ENCODE peak calls at places on chromosome 11, in six cellular contexts. C is BJ; N is mucosa of descending colon; D is CD8-positive, alpha-beta memory T cell; U is activated naive CD8-positive, alpha-beta T cell treated with anti-CD3 and anti-CD28 coated beads, Interleukin-2, amount 50 U/mL, for 24 hours; E is NCI-H2227 treated with DMSO at 0.1 percent for 48 hours. F is an unnamed sample.
A peak's percentile ranks its signal among the peaks of the same experiment; 100 is the strongest.

GRCh38 chr11:64342869-64343739 is 3.1 kb downstream of the CCDC88B start:
- DNase-seq in C (no peak), N (peak; percentile 73), D (no peak), U (no peak), E (no peak), F (no peak)

GRCh38 chr11:103433380-103433779 is 324.2 kb downstream of the DYNC2H1 start:
- DNase-seq in C (peak; percentile 68), N (no peak), D (no peak), U (no peak), E (no peak), F (peak; percentile 74)

GRCh38 chr11:66363805-66364535 is 7.6 kb downstream of the SLC29A2 start:
- DNase-seq in C (no peak), N (peak; percentile 70), D (peak; percentile 71), U (peak; percentile 88), E (no peak), F (no peak)

GRCh38 chr11:13984616-13985474 is 22.3 kb downstream of the SPON1 start:
- DNase-seq in C (peak; percentile 75), N (no peak), D (no peak), U (no peak), E (no peak), F (peak; percentile 73)

GRCh38 chr11:121800704-121801516 is 315.1 kb downstream of the BLID start:
- DNase-seq in C (no peak), N (no peak), D (no peak), U (no peak), E (no peak), F (peak; percentile 67)

GRCh38 chr11:89625171-89625570 is 84.9 kb upstream of the TRIM77 start:
- DNase-seq in C (no peak), N (no peak), D (no peak), U (no peak), E (no peak), F (no peak)

GRCh38 chr11:40178470-40178869 is 1281.0 kb downstream of the LRRC4C start:
- DNase-seq in C (no peak), N (no peak), D (no peak), U (no peak), E (no peak), F (no peak)

GRCh38 chr11:113189909-113190667 is 124.3 kb upstream of the TTC12 start:
- DNase-seq in C (peak; percentile 90), N (no peak), D (no peak), U (no peak), E (no peak), F (peak; percentile 63)

GRCh38 chr11:129458756-129459535 is 83.3 kb downstream of the BARX2 start:
- DNase-seq in C (no peak), N (peak; percentile 65), D (no peak), U (no peak), E (no peak), F (no peak)

GRCh38 chr11:37972691-37973090 is 1374.7 kb upstream of the RAG2 start:
- DNase-seq in C (no peak), N (no peak), D (no peak), U (no peak), E (no peak), F (no peak)

GRCh38 chr11:116412118-116412889 is 360.5 kb downstream of the BUD13 start:
- DNase-seq in C (no peak), N (no peak), D (no peak), U (no peak), E (no peak), F (peak; percentile 6)

GRCh38 chr11:86214710-86215109 is 29.8 kb upstream of the EED start:
- DNase-seq in C (no peak), N (no peak), D (no peak), U (peak; percentile 85), E (no peak), F (no peak)

GRCh38 chr11:126510621-126511370 is 155.3 kb downstream of the ST3GAL4 start:
- DNase-seq in C (no peak), N (no peak), D (peak; percentile 5), U (no peak), E (no peak), F (peak; percentile 5)

GRCh38 chr11:118295834-118296454 is 8.6 kb upstream of the CD3E start:
- DNase-seq in C (no peak), N (no peak), D (peak; percentile 68), U (peak; percentile 36), E (no peak), F (peak; percentile 6)

GRCh38 chr11:119166368-119167076 is 2.0 kb upstream of the NLRX1 start:
- DNase-seq in C (no peak), N (no peak), D (no peak), U (no peak), E (no peak), F (peak; percentile 28)

GRCh38 chr11:114026355-114026754 is 33.2 kb upstream of the ZBTB16 start:
- DNase-seq in C (no peak), N (no peak), D (peak; percentile 58), U (peak; percentile 15), E (no peak), F (peak; percentile 37)

GRCh38 chr11:100683107-100683506 is 4.0 kb upstream of the ARHGAP42 start:
- DNase-seq in C (no peak), N (no peak), D (no peak), U (no peak), E (no peak), F (no peak)

GRCh38 chr11:35111171-35112055 is 27.6 kb upstream of the CD44 start:
- DNase-seq in C (peak; percentile 69), N (no peak), D (no peak), U (no peak), E (no peak), F (peak; percentile 93)

GRCh38 chr11:122746050-122746478 is 90.5 kb downstream of the UBASH3B start:
- DNase-seq in C (no peak), N (no peak), D (peak; percentile 74), U (peak; percentile 63), E (no peak), F (no peak)

GRCh38 chr11:69830086-69830485 is 10.9 kb upstream of the FGF3 start:
- DNase-seq in C (no peak), N (no peak), D (peak; percentile 7), U (no peak), E (no peak), F (no peak)

GRCh38 chr11:121497176-121497995 is 44.6 kb upstream of the SORL1-AS1 start:
- DNase-seq in C (no peak), N (no peak), D (no peak), U (no peak), E (no peak), F (no peak)

GRCh38 chr11:47216141-47216798 is 1.5 kb downstream of the DDB2 start:
- DNase-seq in C (peak; percentile 59), N (peak; percentile 76), D (peak; percentile 62), U (peak; percentile 75), E (no peak), F (peak; percentile 88)

GRCh38 chr11:68942751-68943271 is 38.0 kb downstream of the MRGPRD start:
- DNase-seq in C (no peak), N (no peak), D (no peak), U (no peak), E (no peak), F (peak; percentile 27)

GRCh38 chr11:69771466-69771865 is 3.7 kb downstream of the FGF4 start:
- DNase-seq in C (no peak), N (no peak), D (no peak), U (no peak), E (no peak), F (no peak)

GRCh38 chr11:69876013-69876412 is 56.8 kb upstream of the FGF3 start:
- DNase-seq in C (no peak), N (no peak), D (no peak), U (no peak), E (no peak), F (no peak)

GRCh38 chr11:15835705-15836411 is 520.5 kb downstream of the SOX6 start:
- DNase-seq in C (no peak), N (no peak), D (no peak), U (no peak), E (no peak), F (no peak)

GRCh38 chr11:114625294-114625693 is 29.7 kb upstream of the NXPE4 start:
- DNase-seq in C (no peak), N (no peak), D (no peak), U (no peak), E (no peak), F (no peak)

GRCh38 chr11:121415861-121416260 is 36.3 kb upstream of the SORL1 start:
- DNase-seq in C (no peak), N (no peak), D (no peak), U (no peak), E (no peak), F (no peak)

GRCh38 chr11:133350045-133350444 is 182.3 kb downstream of the OPCML start:
- DNase-seq in C (no peak), N (no peak), D (no peak), U (no peak), E (no peak), F (no peak)

GRCh38 chr11:29009426-29009825 is 901.2 kb downstream of the METTL15 start:
- DNase-seq in C (peak; percentile 46), N (no peak), D (no peak), U (no peak), E (no peak), F (peak; percentile 5)

GRCh38 chr11:134905966-134906955 is 494.2 kb upstream of the B3GAT1 start:
- DNase-seq in C (no peak), N (no peak), D (no peak), U (no peak), E (no peak), F (no peak)

GRCh38 chr11:132910016-132910760 is 622.1 kb downstream of the OPCML start:
- DNase-seq in C (no peak), N (no peak), D (no peak), U (no peak), E (peak; percentile 24), F (no peak)

GRCh38 chr11:9759519-9760179 is 95.8 kb downstream of the SWAP70 start:
- DNase-seq in C (peak; percentile 98), N (peak; percentile 93), D (peak; percentile 95), U (peak; percentile 89), E (no peak), F (peak; percentile 100)

GRCh38 chr11:31640611-31641010 is 131.0 kb downstream of the ELP4 start:
- DNase-seq in C (no peak), N (no peak), D (no peak), U (no peak), E (no peak), F (no peak)

GRCh38 chr11:46252373-46252914 is 25.0 kb upstream of the CREB3L1 start:
- DNase-seq in C (no peak), N (no peak), D (no peak), U (no peak), E (peak; percentile 36), F (no peak)

GRCh38 chr11:70078796-70079616 is 889 bp downstream of the ANO1 start:
- DNase-seq in C (no peak), N (no peak), D (no peak), U (no peak), E (no peak), F (no peak)

GRCh38 chr11:121930004-121930965 is 185.7 kb downstream of the BLID start:
- DNase-seq in C (no peak), N (no peak), D (no peak), U (no peak), E (no peak), F (peak; percentile 23)

GRCh38 chr11:83035070-83035854 is 36.4 kb downstream of the RAB30 start:
- DNase-seq in C (no peak), N (no peak), D (no peak), U (no peak), E (no peak), F (no peak)

F was measured in astrocyte of the spinal cord.